ENCODE peak calls at places on chromosomes 5 and 9, in seven cellular contexts. One of them, this sample, is unnamed.

GRCh38 chr5:56763711-56764466 is 51.5 kb upstream of the MAP3K1 start:
- DNase-seq in lower lobe of right lung: no peak
- DNase-seq in aorta: no peak
- DNase-seq in occipital lobe: no peak
- DNase-seq in H54: no peak
- DNase-seq in amniotic stem cell: no peak
- DNase-seq in GM23248: peak; percentile 47
- DNase-seq in this sample: no peak

GRCh38 chr5:60223342-60223741 is 329.8 kb upstream of the PDE4D start:
- DNase-seq in lower lobe of right lung: no peak
- DNase-seq in aorta: no peak
- DNase-seq in occipital lobe: no peak
- DNase-seq in H54: no peak
- DNase-seq in amniotic stem cell: no peak
- DNase-seq in GM23248: no peak
- DNase-seq in this sample: peak; percentile 29

GRCh38 chr9:33750307-33750838 is 45.0 kb upstream of the PRSS3 start:
- DNase-seq in lower lobe of right lung: no peak
- DNase-seq in aorta: no peak
- DNase-seq in occipital lobe: no peak
- DNase-seq in H54: peak; percentile 45
- DNase-seq in amniotic stem cell: no peak
- DNase-seq in GM23248: peak; percentile 67
- DNase-seq in this sample: no peak

GRCh38 chr9:18910858-18911257 is 122.2 kb downstream of the SAXO1 start:
- DNase-seq in lower lobe of right lung: no peak
- DNase-seq in aorta: no peak
- DNase-seq in occipital lobe: no peak
- DNase-seq in H54: no peak
- DNase-seq in amniotic stem cell: no peak
- DNase-seq in GM23248: no peak
- DNase-seq in this sample: no peak

GRCh38 chr5:1508679-1509290 is 15.0 kb downstream of the LPCAT1 start:
- DNase-seq in lower lobe of right lung: peak; percentile 44
- DNase-seq in aorta: no peak
- DNase-seq in occipital lobe: no peak
- DNase-seq in H54: no peak
- DNase-seq in amniotic stem cell: no peak
- DNase-seq in GM23248: no peak
- DNase-seq in this sample: no peak

GRCh38 chr9:113139953-113140352 is 10.9 kb upstream of the SLC31A2 start:
- DNase-seq in lower lobe of right lung: no peak
- DNase-seq in aorta: no peak
- DNase-seq in occipital lobe: no peak
- DNase-seq in H54: no peak
- DNase-seq in amniotic stem cell: no peak
- DNase-seq in GM23248: no peak
- DNase-seq in this sample: no peak

GRCh38 chr9:75642522-75642921 is 248.0 kb upstream of the PCSK5 start:
- DNase-seq in lower lobe of right lung: no peak
- DNase-seq in aorta: no peak
- DNase-seq in occipital lobe: no peak
- DNase-seq in H54: no peak
- DNase-seq in amniotic stem cell: no peak
- DNase-seq in GM23248: no peak
- DNase-seq in this sample: no peak

GRCh38 chr5:172170251-172170701 is 17.7 kb downstream of the STK10 start:
- DNase-seq in lower lobe of right lung: no peak
- DNase-seq in aorta: no peak
- DNase-seq in occipital lobe: no peak
- DNase-seq in H54: no peak
- DNase-seq in amniotic stem cell: no peak
- DNase-seq in GM23248: peak; percentile 22
- DNase-seq in this sample: no peak

GRCh38 chr9:72592501-72593403 is 71.3 kb downstream of the TMC1 start:
- DNase-seq in lower lobe of right lung: no peak
- DNase-seq in aorta: no peak
- DNase-seq in occipital lobe: no peak
- DNase-seq in H54: peak; percentile 51
- DNase-seq in amniotic stem cell: no peak
- DNase-seq in GM23248: peak; percentile 74
- DNase-seq in this sample: no peak

GRCh38 chr5:142894315-142894714 is 124.1 kb downstream of the ARHGAP26 start:
- DNase-seq in lower lobe of right lung: no peak
- DNase-seq in aorta: no peak
- DNase-seq in occipital lobe: no peak
- DNase-seq in H54: no peak
- DNase-seq in amniotic stem cell: no peak
- DNase-seq in GM23248: no peak
- DNase-seq in this sample: no peak

GRCh38 chr5:132220476-132220875 is 7.2 kb downstream of the P4HA2 start:
- DNase-seq in lower lobe of right lung: no peak
- DNase-seq in aorta: no peak
- DNase-seq in occipital lobe: no peak
- DNase-seq in H54: no peak
- DNase-seq in amniotic stem cell: no peak
- DNase-seq in GM23248: no peak
- DNase-seq in this sample: no peak

GRCh38 chr9:137030528-137030927 is 1.4 kb downstream of the FUT7 start:
- DNase-seq in lower lobe of right lung: peak; percentile 75
- DNase-seq in aorta: no peak
- DNase-seq in occipital lobe: no peak
- DNase-seq in H54: no peak
- DNase-seq in amniotic stem cell: no peak
- DNase-seq in GM23248: no peak
- DNase-seq in this sample: no peak

GRCh38 chr5:97231025-97231636 is 48.1 kb upstream of the RIOK2 start:
- DNase-seq in lower lobe of right lung: no peak
- DNase-seq in aorta: no peak
- DNase-seq in occipital lobe: peak; percentile 0
- DNase-seq in H54: peak; percentile 6
- DNase-seq in amniotic stem cell: peak; percentile 86
- DNase-seq in GM23248: peak; percentile 90
- DNase-seq in this sample: peak; percentile 32

This sample was measured in epithelial cell of proximal tubule.